ENCODE peak calls at places on chromosome 4, in eight cellular contexts. Z is lower leg skin, L is colonic mucosa, T is GM12865, W is lung, D is AG04450, V is foreskin fibroblast, X is right lobe of liver. G is an unnamed sample.

GRCh38 chr4:80201326-80202151 is 4.2 kb downstream of the PRDM8 start:
- DNase-seq in Z (no peak), L (no peak), T (peak; percentile 55), W (no peak), D (no peak), V (peak; percentile 85), X (no peak), G (peak; percentile 22)

GRCh38 chr4:173524218-173525117 is 5.6 kb downstream of the HAND2 start:
- DNase-seq in Z (no peak), L (no peak), T (no peak), W (no peak), D (no peak), V (no peak), X (no peak), G (no peak)

GRCh38 chr4:98929341-98930267 is 671 bp upstream of the EIF4E start:
- DNase-seq in Z (peak; percentile 72), L (peak; percentile 74), T (peak; percentile 90), W (peak; percentile 65), D (peak; percentile 81), V (peak; percentile 98), X (peak; percentile 56), G (peak; percentile 54)

GRCh38 chr4:62117879-62118278 is 917.8 kb downstream of the ADGRL3 start:
- DNase-seq in Z (no peak), L (no peak), T (no peak), W (no peak), D (no peak), V (no peak), X (no peak), G (no peak)

GRCh38 chr4:97507587-97508245 is 635.6 kb downstream of the STPG2 start:
- DNase-seq in Z (no peak), L (no peak), T (no peak), W (no peak), D (no peak), V (no peak), X (no peak), G (no peak)

GRCh38 chr4:141636771-141637460 is 533 bp downstream of the IL15 start:
- DNase-seq in Z (no peak), L (peak; percentile 72), T (peak; percentile 73), W (no peak), D (no peak), V (peak; percentile 48), X (peak; percentile 63), G (no peak)

GRCh38 chr4:80186666-80187065 is 10.6 kb upstream of the PRDM8 start:
- DNase-seq in Z (no peak), L (no peak), T (no peak), W (no peak), D (no peak), V (no peak), X (no peak), G (no peak)

GRCh38 chr4:2725380-2725779 is 30.8 kb downstream of the TNIP2 start:
- DNase-seq in Z (no peak), L (no peak), T (no peak), W (no peak), D (no peak), V (no peak), X (no peak), G (no peak)

GRCh38 chr4:139763205-139763604 is 97.6 kb downstream of the MGST2 start:
- DNase-seq in Z (no peak), L (no peak), T (no peak), W (no peak), D (no peak), V (no peak), X (no peak), G (peak; percentile 46)

GRCh38 chr4:67521506-67521905 is 23.8 kb downstream of the CENPC start:
- DNase-seq in Z (no peak), L (no peak), T (peak; percentile 39), W (no peak), D (no peak), V (no peak), X (no peak), G (no peak)

GRCh38 chr4:124265701-124266100 is 446.8 kb downstream of the ANKRD50 start:
- DNase-seq in Z (no peak), L (no peak), T (no peak), W (no peak), D (no peak), V (no peak), X (no peak), G (no peak)

GRCh38 chr4:187484186-187484585 is 511.4 kb upstream of the ZFP42 start:
- DNase-seq in Z (no peak), L (no peak), T (no peak), W (no peak), D (no peak), V (no peak), X (no peak), G (no peak)

GRCh38 chr4:40946652-40947051 is 196.9 kb downstream of the NSUN7 start:
- DNase-seq in Z (no peak), L (no peak), T (no peak), W (no peak), D (no peak), V (no peak), X (no peak), G (peak; percentile 50)

DNA sequence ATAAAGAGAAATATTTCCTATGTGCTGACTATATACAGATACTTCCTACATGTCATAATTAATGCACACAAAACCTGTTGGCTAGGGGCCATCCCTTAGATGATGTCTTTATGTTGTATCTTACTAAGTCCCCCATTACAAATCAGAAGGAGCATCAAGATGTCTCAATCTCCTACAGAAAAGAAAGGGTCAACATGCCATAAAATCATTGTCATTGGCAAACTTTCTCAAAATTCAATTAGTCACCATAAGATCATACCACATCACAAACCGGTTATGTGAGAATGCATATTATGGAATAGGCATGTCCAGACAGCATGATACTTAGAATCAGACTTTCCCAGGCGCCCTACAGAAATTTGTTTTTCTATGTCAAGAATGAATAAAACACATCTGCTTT is 175.2 kb upstream of the TET2 start:
- DNase-seq in Z (no peak), L (no peak), T (no peak), W (no peak), D (no peak), V (no peak), X (no peak), G (no peak)
- H3K4me3 ChIP-seq in Z (no peak overlapping the region), L (no peak overlapping the region), T (no peak overlapping the region), W (no peak overlapping the region), D (no peak overlapping the region), V (no peak overlapping the region), X (no peak overlapping the region), G (no peak overlapping the region)

DNA sequence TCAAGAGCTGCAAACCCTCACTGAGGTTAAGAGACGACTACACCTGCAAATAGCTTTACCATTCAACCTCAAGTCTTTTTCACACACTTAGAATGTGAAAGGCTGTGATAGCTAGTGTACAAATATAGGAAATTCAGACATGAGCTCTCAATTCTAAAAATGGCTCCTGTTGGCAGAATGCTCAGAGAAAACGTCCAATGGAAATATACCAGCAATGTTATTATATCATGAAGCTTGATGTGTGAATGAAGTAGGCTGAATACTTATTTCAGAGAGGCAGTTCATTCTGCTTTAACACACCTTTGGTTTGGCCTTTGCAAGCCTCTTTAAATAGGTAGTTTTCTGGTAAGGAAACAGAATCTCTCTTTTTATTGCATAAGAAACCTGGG is 227.6 kb downstream of the ADAMTS3 start:
- DNase-seq in Z (no peak), L (no peak), T (no peak), W (no peak), D (no peak), V (no peak), X (no peak), G (no peak)
- TF ChIP-seq CTCF in Z (no peak), L (no peak), T (no peak), W (no peak), D (no peak), V (no peak), X (no peak), G (no peak)

GRCh38 chr4:10114147-10114546 is 2.5 kb downstream of the WDR1 start:
- DNase-seq in Z (no peak), L (no peak), T (no peak), W (no peak), D (no peak), V (no peak), X (no peak), G (no peak)

GRCh38 chr4:10114607-10115006 is 2.0 kb downstream of the WDR1 start:
- DNase-seq in Z (no peak), L (peak; percentile 18), T (no peak), W (no peak), D (no peak), V (no peak), X (no peak), G (no peak)

GRCh38 chr4:10116625-10117423 is at the start of gene WDR1:
- DNase-seq in Z (peak; percentile 96), L (peak; percentile 96), T (peak; percentile 98), W (peak; percentile 96), D (peak; percentile 90), V (peak; percentile 98), X (peak; percentile 98), G (peak; percentile 93)

GRCh38 chr4:10115657-10116624 is 658 bp downstream of the WDR1 start:
- DNase-seq in Z (no peak), L (peak; percentile 86), T (peak; percentile 79), W (peak; percentile 66), D (no peak), V (no peak), X (peak; percentile 68), G (no peak)

DNA sequence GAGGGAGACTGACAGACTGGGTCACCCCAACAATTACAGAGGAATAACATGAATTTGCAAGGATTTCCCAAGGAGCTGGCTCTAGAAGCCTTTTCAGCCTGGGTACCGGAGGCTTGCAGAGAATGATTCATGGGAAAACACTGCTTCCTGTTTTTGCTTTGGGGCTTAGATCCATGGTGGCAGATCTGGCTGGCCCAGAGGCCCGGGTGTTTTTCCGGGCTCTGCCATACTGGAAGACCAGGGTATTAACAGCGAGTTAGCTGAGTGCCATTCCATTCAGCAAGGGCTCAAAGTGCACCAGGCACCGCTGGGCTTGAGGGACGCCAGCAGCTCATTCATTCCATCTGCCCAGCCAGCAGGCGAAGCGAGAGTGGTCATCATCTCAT is 1.3 kb downstream of the WDR1 start:
- DNase-seq in Z (no peak), L (peak; percentile 28), T (no peak), W (no peak), D (no peak), V (peak; percentile 53), X (no peak), G (no peak)
- H3K4me3 ChIP-seq in Z (peak overlapping the region; percentile 54), L (peak overlapping the region; percentile 76), T (peak overlapping the region; percentile 57), W (peak overlapping the region; percentile 92), D (peak overlapping the region; percentile 87), V (peak overlapping the region; percentile 80), X (peak overlapping the region; percentile 83), G (peak overlapping the region; percentile 74)

GRCh38 chr4:56671373-56671772 is 9.7 kb downstream of the HOPX start:
- DNase-seq in Z (no peak), L (no peak), T (no peak), W (no peak), D (no peak), V (no peak), X (no peak), G (no peak)

GRCh38 chr4:56671860-56672259 is 9.2 kb downstream of the HOPX start:
- DNase-seq in Z (no peak), L (no peak), T (no peak), W (no peak), D (no peak), V (peak; percentile 23), X (no peak), G (no peak)

GRCh38 chr4:56662782-56663468 is 18.2 kb downstream of the HOPX start:
- DNase-seq in Z (no peak), L (no peak), T (no peak), W (no peak), D (no peak), V (no peak), X (no peak), G (no peak)

GRCh38 chr4:56666279-56666678 is 14.8 kb downstream of the HOPX start:
- DNase-seq in Z (no peak), L (no peak), T (no peak), W (no peak), D (no peak), V (peak; percentile 21), X (no peak), G (no peak)

GRCh38 chr4:56668267-56668666 is 12.8 kb downstream of the HOPX start:
- DNase-seq in Z (no peak), L (no peak), T (peak; percentile 26), W (no peak), D (no peak), V (no peak), X (no peak), G (no peak)
- TF ChIP-seq CTCF in Z (no peak), L (peak; percentile 47), T (peak; percentile 38), W (no peak), D (peak; percentile 39), V (no peak), X (no peak), G (no peak)